ENCODE peak calls at places on chromosomes 12 and 14, in four cellular contexts. One of them, this sample, is unnamed.

GRCh38 chr12:131755305-131756113 is 44.6 kb downstream of the SFSWAP start:
- DNase-seq in posterior vena cava: peak
- DNase-seq in NK-92 treated with Interleukin-12 subunit alpha and Interleukin-12 subunit beta, amount 100 ng/mL, for 24 hours: no peak
- DNase-seq in dorsolateral prefrontal cortex: no peak
- DNase-seq in this sample: no peak

GRCh38 chr12:101552277-101552676 is 42.5 kb upstream of the MYBPC1 start:
- DNase-seq in posterior vena cava: no peak
- DNase-seq in NK-92 treated with Interleukin-12 subunit alpha and Interleukin-12 subunit beta, amount 100 ng/mL, for 24 hours: no peak
- DNase-seq in dorsolateral prefrontal cortex: no peak
- DNase-seq in this sample: peak

GRCh38 chr14:105384041-105384557 is 14.2 kb upstream of the TEX22 start:
- DNase-seq in posterior vena cava: no peak
- DNase-seq in NK-92 treated with Interleukin-12 subunit alpha and Interleukin-12 subunit beta, amount 100 ng/mL, for 24 hours: no peak
- DNase-seq in dorsolateral prefrontal cortex: no peak
- DNase-seq in this sample: no peak

GRCh38 chr12:51351913-51352532 is 5.5 kb upstream of the CELA1 start:
- DNase-seq in posterior vena cava: no peak
- DNase-seq in NK-92 treated with Interleukin-12 subunit alpha and Interleukin-12 subunit beta, amount 100 ng/mL, for 24 hours: no peak
- DNase-seq in dorsolateral prefrontal cortex: peak
- DNase-seq in this sample: peak

GRCh38 chr14:50600849-50601248 is 40.9 kb downstream of the ATL1 start:
- DNase-seq in posterior vena cava: no peak
- DNase-seq in NK-92 treated with Interleukin-12 subunit alpha and Interleukin-12 subunit beta, amount 100 ng/mL, for 24 hours: no peak
- DNase-seq in dorsolateral prefrontal cortex: no peak
- DNase-seq in this sample: no peak

GRCh38 chr12:124694846-124695497 is 127.6 kb upstream of the NCOR2 start:
- DNase-seq in posterior vena cava: no peak
- DNase-seq in NK-92 treated with Interleukin-12 subunit alpha and Interleukin-12 subunit beta, amount 100 ng/mL, for 24 hours: no peak
- DNase-seq in dorsolateral prefrontal cortex: no peak
- DNase-seq in this sample: no peak

GRCh38 chr14:71594828-71595227 is 337.4 kb upstream of the RGS6 start:
- DNase-seq in posterior vena cava: peak
- DNase-seq in NK-92 treated with Interleukin-12 subunit alpha and Interleukin-12 subunit beta, amount 100 ng/mL, for 24 hours: no peak
- DNase-seq in dorsolateral prefrontal cortex: no peak
- DNase-seq in this sample: peak

GRCh38 chr12:66024966-66025365 is 105.6 kb downstream of the LLPH start:
- DNase-seq in posterior vena cava: no peak
- DNase-seq in NK-92 treated with Interleukin-12 subunit alpha and Interleukin-12 subunit beta, amount 100 ng/mL, for 24 hours: no peak
- DNase-seq in dorsolateral prefrontal cortex: no peak
- DNase-seq in this sample: no peak